ENCODE peak calls at places on chromosomes 16 and 17, in eight cellular contexts. O is iPS-NIHi11; H is endothelial cell; W is fibroblast of the conjunctiva; K is A172; M is activated T-helper 1 cell treated with anti-CD3 and anti-CD28 coated beads, Interleukin-12 subunit alpha, Interleukin-12 subunit beta, Interleukin-2, Interleukin-4 antibody, amounts not matched to agents 30 ng/mL and 10 ng/mL and 1 ng/mL, durations not matched to agents 14 hours and 24 hours and 36 hours; J is GM20000; G is AG08395. V is an unnamed sample.

GRCh38 chr16:67865318-67865717 is 7.5 kb upstream of the EDC4 start:
- DNase-seq in O (peak), H (peak), W (no peak), K (no peak), M (no peak), J (no peak), G (peak), V (no peak)

GRCh38 chr17:74117087-74117486 is 86.4 kb upstream of the RPL38 start:
- DNase-seq in O (no peak), H (no peak), W (no peak), K (no peak), M (no peak), J (no peak), G (no peak), V (no peak)

GRCh38 chr17:69501591-69502468 is 87.3 kb downstream of the MAP2K6 start:
- DNase-seq in O (peak), H (peak), W (peak), K (no peak), M (no peak), J (no peak), G (peak), V (no peak)

GRCh38 chr16:4435668-4436067 is 10.0 kb downstream of the DNAJA3 start:
- DNase-seq in O (no peak), H (no peak), W (no peak), K (peak), M (no peak), J (no peak), G (no peak), V (no peak)

GRCh38 chr17:5419356-5419958 is at the start of gene NUP88:
- DNase-seq in O (peak), H (peak), W (peak), K (peak), M (peak), J (peak), G (peak), V (peak)

GRCh38 chr17:30717290-30718098 is 107.0 kb downstream of the CRLF3 start:
- DNase-seq in O (no peak), H (no peak), W (no peak), K (no peak), M (no peak), J (no peak), G (no peak), V (no peak)

GRCh38 chr17:50035421-50035879 is 20.5 kb upstream of the ITGA3 start:
- DNase-seq in O (no peak), H (no peak), W (no peak), K (peak), M (no peak), J (no peak), G (no peak), V (peak)

GRCh38 chr16:70380919-70381603 is 34.4 kb downstream of the DDX19A start:
- DNase-seq in O (peak), H (peak), W (peak), K (peak), M (peak), J (peak), G (peak), V (peak)